ENCODE peak calls at places on chromosomes 13 and 19, in nine cellular contexts. P, A, X, U, R, J, C, M and T are unnamed samples.

GRCh38 chr19:47729799-47730520 is 15.4 kb upstream of the NOP53 start:
- DNase-seq in X (no peak), U (peak), P (peak), C (peak), M (peak), A (peak), J (peak), R (peak), T (peak)

GRCh38 chr19:34236035-34236793 is 18.1 kb upstream of the GARRE1 start:
- DNase-seq in A (no peak), J (no peak), C (no peak), M (peak), P (no peak), R (no peak), X (no peak), U (no peak), T (no peak)

GRCh38 chr13:113219311-113219940 is 10.0 kb downstream of the CUL4A start:
- DNase-seq in X (no peak), P (no peak), M (no peak), R (no peak), U (no peak), A (no peak), C (no peak), J (no peak), T (peak)

GRCh38 chr19:56310462-56310861 is 4.2 kb downstream of the ZSCAN5A start:
- DNase-seq in C (no peak), J (no peak), M (no peak), U (no peak), X (no peak), A (no peak), P (no peak), R (no peak), T (no peak)

GRCh38 chr13:27101289-27101688 is 70.3 kb downstream of the USP12 start:
- DNase-seq in U (no peak), M (no peak), R (no peak), C (no peak), P (no peak), X (no peak), J (no peak), A (no peak), T (no peak)

GRCh38 chr19:17073869-17074627 is 1.2 kb downstream of the HAUS8 start:
- DNase-seq in A (no peak), X (no peak), U (no peak), R (no peak), M (no peak), P (no peak), J (no peak), C (no peak), T (peak)

GRCh38 chr13:73984949-73985691 is 149.1 kb downstream of the KLF12 start:
- DNase-seq in U (no peak), P (no peak), C (no peak), R (no peak), A (no peak), X (no peak), J (no peak), M (no peak), T (no peak)

GRCh38 chr13:70310720-70311119 is 202.5 kb upstream of the KLHL1 start:
- DNase-seq in J (no peak), A (no peak), U (peak), P (no peak), M (peak), R (no peak), C (no peak), X (peak), T (no peak)

GRCh38 chr19:40465025-40465780 is at the start of gene BLVRB:
- DNase-seq in J (no peak), R (peak), U (peak), P (no peak), A (no peak), C (no peak), M (no peak), X (peak), T (no peak)

GRCh38 chr19:38273499-38273898 is 9.1 kb downstream of the SPINT2 start:
- DNase-seq in X (no peak), A (no peak), C (no peak), R (no peak), J (no peak), P (no peak), M (no peak), U (no peak), T (no peak)

GRCh38 chr13:102798653-102799543 is at the start of the genes BIVM and POGLUT2:
- DNase-seq in J (peak), P (peak), U (peak), C (peak), A (peak), R (peak), X (peak), M (peak), T (peak)

DNA sequence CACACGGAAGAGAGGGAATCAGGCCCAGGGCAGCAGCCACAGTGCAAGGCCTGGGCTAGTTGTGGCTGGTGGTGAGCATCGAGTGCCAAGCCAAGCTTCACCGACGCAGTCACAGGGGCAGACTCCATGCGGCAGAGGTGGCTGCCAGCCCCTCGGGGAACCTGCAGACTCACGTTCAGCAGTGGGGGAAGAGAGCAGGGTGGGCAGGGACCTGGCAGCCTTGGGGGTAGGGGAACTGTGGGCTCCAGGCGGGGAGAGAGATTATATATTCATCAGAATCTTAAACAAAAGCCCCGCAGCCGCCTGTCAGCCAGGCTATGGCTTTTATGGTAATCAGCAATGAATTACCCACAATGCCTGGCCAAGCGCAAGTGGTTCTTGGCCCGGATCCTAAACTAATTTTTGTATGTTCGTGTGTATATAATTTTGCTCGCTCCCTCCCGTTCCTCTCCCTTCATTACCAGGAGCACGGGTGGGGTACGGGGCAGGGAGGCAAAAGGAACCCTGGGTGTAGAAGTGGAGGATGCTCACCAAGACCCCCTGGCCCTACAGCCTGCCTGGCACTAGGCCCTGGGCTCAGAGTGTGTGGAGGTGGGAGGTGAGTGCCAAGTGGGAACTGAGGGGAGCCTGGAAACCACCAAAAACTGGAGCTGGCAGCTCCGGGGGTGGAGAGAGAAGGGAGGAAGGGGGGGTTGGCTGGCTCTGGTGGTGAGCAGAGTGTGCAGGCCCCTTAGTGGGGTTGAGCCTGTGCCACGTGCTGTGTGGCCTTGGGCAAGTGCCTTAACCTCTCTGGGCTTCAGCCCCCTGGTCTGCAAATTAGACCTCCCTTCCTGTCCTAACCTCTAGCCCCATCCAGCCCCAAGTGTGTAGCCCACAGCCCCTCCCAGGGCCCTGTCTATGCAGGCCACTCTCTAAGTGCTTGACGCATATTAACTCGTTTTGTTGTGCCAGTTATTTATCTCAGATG is 31.9 kb downstream of the PTPRS start:
- DNase-seq in M (peak), X (no peak), J (no peak), A (no peak), P (no peak), R (peak), U (peak), C (peak), T (no peak)
- TF ChIP-seq POLR2A in M (no peak), X (peak), J (peak), A (no peak), P (peak), R (peak), U (no peak), C (no peak), T (no peak)

DNA sequence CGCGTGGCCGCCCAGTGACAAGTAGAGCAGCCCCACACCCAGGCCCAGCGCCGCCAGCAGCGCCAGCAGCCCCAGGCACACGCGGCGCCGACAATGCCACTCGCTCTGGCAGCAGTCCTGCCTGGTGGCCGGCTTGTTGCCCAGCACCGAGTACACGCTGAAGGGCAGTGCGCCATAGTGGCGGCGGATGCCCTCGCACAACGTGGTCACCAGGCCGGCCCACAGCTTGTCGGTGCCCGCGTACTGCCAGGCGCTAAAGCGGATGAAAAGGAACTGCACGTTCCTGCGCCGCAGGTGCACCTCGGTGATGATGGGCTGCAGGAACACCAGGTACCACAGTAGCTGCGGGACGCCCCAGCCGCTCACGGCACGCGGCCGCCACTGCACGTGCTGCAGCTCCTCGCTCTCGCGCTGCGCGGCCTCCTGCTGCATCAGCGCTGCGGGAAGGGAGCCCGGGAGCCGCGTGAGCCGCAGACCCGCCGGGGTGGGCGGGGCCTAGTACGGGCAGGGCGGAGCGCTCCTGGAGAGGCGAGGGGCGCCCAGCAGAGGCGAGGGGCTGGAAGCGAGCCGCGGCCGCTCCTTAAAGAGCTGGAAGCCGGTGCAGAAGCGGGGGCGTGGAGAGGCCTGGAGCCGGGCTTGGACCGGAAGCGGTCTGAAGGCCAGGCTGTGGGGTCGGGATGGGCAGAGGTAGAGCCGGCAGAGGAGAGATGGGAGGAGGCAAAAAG is 7.3 kb downstream of the NKPD1 start:
- DNase-seq in A (peak), M (peak), C (no peak), P (no peak), R (no peak), X (no peak), J (peak), U (peak), T (peak)
- TF ChIP-seq POLR2A in A (no peak), M (no peak), C (no peak), P (no peak), R (no peak), X (no peak), J (no peak), U (no peak), T (no peak)

DNA sequence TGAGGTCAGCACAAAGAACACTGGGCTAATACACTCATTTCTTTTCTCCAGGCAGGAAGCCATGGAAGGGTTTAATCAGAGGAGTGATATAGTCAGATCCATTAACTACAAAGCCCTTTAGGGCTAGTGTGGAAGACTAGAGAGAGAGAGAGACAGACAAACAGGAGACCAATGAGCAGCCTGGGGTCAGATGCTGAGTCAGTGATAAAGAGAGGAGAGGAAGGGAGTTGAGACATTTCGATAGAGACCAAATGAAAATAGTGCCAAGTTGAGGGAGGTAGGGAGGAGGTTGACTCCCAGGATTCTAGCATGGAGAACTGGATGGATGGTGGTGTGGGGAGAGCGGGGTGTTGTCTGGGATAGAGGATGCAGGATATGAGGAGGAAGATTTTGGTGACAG is 18.2 kb downstream of the ZNF473 start:
- DNase-seq in U (no peak), X (no peak), R (no peak), C (no peak), M (no peak), P (no peak), A (no peak), J (no peak), T (no peak)
- TF ChIP-seq POLR2A in U (no peak), X (no peak), R (no peak), C (no peak), M (no peak), P (no peak), A (no peak), J (no peak), T (no peak)

GRCh38 chr19:48962029-48962848 is 2.9 kb upstream of the FTL start:
- DNase-seq in R (peak), A (peak), J (peak), C (no peak), U (peak), M (peak), X (peak), P (peak), T (peak)
- TF ChIP-seq POLR2A in R (no peak), A (peak), J (peak), C (no peak), U (peak), M (no peak), X (no peak), P (peak), T (peak)

GRCh38 chr19:1169921-1170885 is 3.9 kb downstream of the SBNO2 start:
- DNase-seq in M (peak), P (peak), A (no peak), R (no peak), J (peak), C (peak), X (peak), U (no peak), T (no peak)

GRCh38 chr19:1168562-1168873 is 5.5 kb downstream of the SBNO2 start:
- DNase-seq in X (no peak), A (no peak), M (no peak), U (no peak), P (no peak), J (peak), R (no peak), C (no peak), T (no peak)

GRCh38 chr19:1167687-1168561 is 6.1 kb downstream of the SBNO2 start:
- DNase-seq in R (no peak), A (no peak), X (no peak), M (peak), C (no peak), U (no peak), J (peak), P (peak), T (no peak)

GRCh38 chr19:1170938-1171754 is 2.9 kb downstream of the SBNO2 start:
- DNase-seq in P (no peak), A (no peak), U (no peak), J (peak), M (no peak), X (no peak), R (no peak), C (no peak), T (no peak)

GRCh38 chr19:1168877-1169791 is 4.9 kb downstream of the SBNO2 start:
- DNase-seq in J (peak), A (peak), R (no peak), U (no peak), C (peak), P (peak), X (peak), M (peak), T (peak)
- TF ChIP-seq POLR2A in J (peak), A (no peak), R (no peak), U (no peak), C (no peak), P (peak), X (peak), M (no peak), T (no peak)

DNA sequence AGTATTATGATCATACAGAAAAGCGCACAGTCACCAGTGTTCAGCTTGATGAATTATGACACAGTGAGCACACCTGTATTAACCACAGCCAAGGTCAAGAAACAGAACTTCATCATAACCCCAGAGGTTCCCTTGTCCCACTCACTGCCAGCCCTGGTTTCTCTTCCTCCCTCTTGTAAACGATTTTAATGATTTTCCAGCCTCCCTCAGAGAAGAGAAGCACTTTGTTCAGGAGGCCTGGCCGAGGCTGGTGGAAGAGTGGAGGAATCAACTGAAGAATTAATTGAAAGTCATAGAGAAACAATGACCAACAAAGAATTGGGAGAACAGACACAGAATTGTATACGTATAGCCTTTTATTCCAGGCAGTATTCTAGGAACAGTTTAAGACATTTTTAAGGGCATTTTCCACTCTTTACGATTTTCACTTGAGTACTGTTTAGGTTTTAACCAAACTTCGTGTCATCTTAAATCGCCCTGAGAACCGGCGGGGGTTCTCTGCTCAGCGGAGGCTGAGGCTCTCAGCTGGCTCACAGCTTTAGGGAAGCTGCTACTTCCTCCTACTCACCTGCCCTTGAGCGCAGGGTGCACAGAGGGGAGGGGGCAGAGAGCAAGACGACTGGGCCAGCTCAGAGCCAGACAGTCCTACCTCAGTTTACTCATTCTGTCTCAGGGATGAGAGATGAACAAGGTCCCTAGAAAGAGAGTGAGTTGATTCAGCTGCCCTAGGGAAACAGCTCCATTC is 108.6 kb downstream of the AKAP11 start:
- DNase-seq in U (no peak), X (no peak), R (no peak), A (no peak), P (no peak), C (no peak), M (no peak), J (no peak), T (no peak)
- TF ChIP-seq POLR2A in U (no peak), X (no peak), R (no peak), A (no peak), P (no peak), C (no peak), M (no peak), J (no peak), T (no peak)

DNA sequence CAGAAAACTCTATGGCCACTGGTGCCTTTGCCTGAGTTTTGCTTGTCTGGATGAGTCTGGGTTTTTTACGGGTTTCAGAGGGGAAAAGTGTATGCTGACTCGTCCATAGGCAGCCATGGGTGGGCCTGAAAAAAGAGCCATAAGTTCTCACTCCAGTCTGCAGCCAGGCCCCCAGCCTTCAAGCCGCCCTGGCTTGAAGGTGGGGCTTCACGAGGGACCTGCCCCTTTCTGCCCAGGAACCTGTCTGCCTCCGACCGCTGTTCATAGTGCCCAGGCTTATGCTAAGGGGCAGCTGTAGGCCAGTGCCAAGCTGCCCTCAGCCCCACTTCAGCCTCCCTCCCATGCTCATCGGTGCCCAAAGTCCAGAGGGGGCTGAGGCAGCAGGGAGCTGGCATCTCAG is 385.2 kb downstream of the PCDH9 start:
- DNase-seq in U (no peak), A (peak), C (no peak), R (no peak), J (no peak), M (no peak), P (no peak), X (no peak), T (no peak)
- TF ChIP-seq POLR2A in U (no peak), A (no peak), C (no peak), R (no peak), J (no peak), M (no peak), P (no peak), X (no peak), T (no peak)

GRCh38 chr19:15934332-15935078 is at the start of gene CYP4F11:
- DNase-seq in C (no peak), P (peak), J (peak), X (peak), R (peak), M (peak), U (peak), A (peak), T (no peak)
- TF ChIP-seq POLR2A in C (no peak), P (peak), J (no peak), X (no peak), R (no peak), M (no peak), U (no peak), A (no peak), T (no peak)

GRCh38 chr19:10552596-10553053 is 8.9 kb downstream of the ATG4D start:
- DNase-seq in A (no peak), C (no peak), R (no peak), M (peak), J (no peak), U (peak), X (no peak), P (no peak), T (peak)
- TF ChIP-seq POLR2A in A (no peak), C (no peak), R (no peak), M (no peak), J (no peak), U (peak), X (no peak), P (no peak), T (peak)

GRCh38 chr19:10478476-10478875 is 24.7 kb downstream of the KEAP1 start:
- DNase-seq in A (no peak), R (no peak), U (no peak), C (no peak), J (no peak), P (no peak), M (no peak), X (no peak), T (no peak)

GRCh38 chr19:10474962-10475451 is 28.1 kb downstream of the KEAP1 start:
- DNase-seq in A (no peak), P (no peak), R (no peak), C (no peak), X (no peak), M (no peak), U (peak), J (no peak), T (peak)

GRCh38 chr19:10473192-10473591 is 30.0 kb downstream of the KEAP1 start:
- DNase-seq in X (no peak), U (no peak), M (no peak), J (no peak), P (no peak), A (no peak), R (no peak), C (no peak), T (no peak)

DNA sequence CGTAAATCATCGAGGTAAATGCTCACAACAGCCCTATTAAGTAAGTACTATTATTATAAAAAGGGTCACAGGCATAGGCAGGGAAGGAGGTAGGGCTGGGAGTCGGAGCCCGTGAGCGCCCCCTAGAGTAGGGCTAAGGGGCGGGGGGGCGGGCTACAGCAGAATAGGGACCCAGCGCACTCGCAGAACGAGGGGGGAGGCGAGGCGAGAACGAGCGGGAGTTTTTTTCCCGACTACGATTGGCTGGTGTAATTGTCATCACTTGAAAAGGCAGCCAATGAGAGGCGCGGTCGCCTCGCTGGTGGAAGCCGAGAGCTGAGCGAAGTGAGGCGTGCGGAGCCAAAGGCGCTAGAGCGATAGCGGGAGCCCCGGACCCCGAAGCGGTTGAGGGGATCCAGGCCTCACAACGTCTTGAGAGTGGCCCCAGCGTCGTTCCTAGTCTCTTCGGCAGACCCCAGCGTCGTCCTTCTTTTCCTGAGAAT is 24.2 kb downstream of the KEAP1 start:
- DNase-seq in J (peak), A (peak), X (peak), C (peak), U (peak), M (peak), R (peak), P (peak), T (peak)
- TF ChIP-seq POLR2A in J (no peak), A (peak), X (peak), C (no peak), U (no peak), M (no peak), R (no peak), P (no peak), T (peak)